ENCODE peak calls at places on chromosomes 4 and X, in five cellular contexts. Y is HFFc6, X is Peyer's patch, Z is fibroblast of lung, I is colonic mucosa. K is an unnamed sample.

GRCh38 chr4:92257931-92258857 is 45.6 kb upstream of the GRID2 start:
- DNase-seq in Z (no peak), X (no peak), Y (no peak), I (no peak), K (no peak)

GRCh38 chr4:92121099-92121498 is 182.7 kb upstream of the GRID2 start:
- DNase-seq in Y (no peak), I (no peak), X (no peak), Z (peak), K (no peak)

GRCh38 chrX:77070108-77070918 is 376.9 kb upstream of the FGF16 start:
- DNase-seq in Y (no peak), X (no peak), I (no peak), Z (no peak), K (no peak)

GRCh38 chrX:154321152-154321551 is 25.6 kb downstream of the TKTL1 start:
- DNase-seq in Y (no peak), Z (no peak), X (no peak), I (no peak), K (peak)

GRCh38 chr4:85725727-85726170 is 250.8 kb downstream of the ARHGAP24 start:
- DNase-seq in I (no peak), Y (no peak), X (peak), Z (peak), K (no peak)

GRCh38 chr4:1210971-1211370 is 38.0 kb downstream of the CTBP1 start:
- DNase-seq in Y (no peak), I (no peak), X (no peak), Z (no peak), K (peak)

GRCh38 chr4:39846135-39846534 is 131.6 kb downstream of the PDS5A start:
- DNase-seq in Z (peak), I (no peak), X (no peak), Y (no peak), K (no peak)

GRCh38 chrX:68365356-68365755 is 67.9 kb downstream of the OPHN1 start:
- DNase-seq in X (no peak), I (no peak), Y (no peak), Z (peak), K (no peak)

GRCh38 chr4:172601195-172601594 is 567.4 kb upstream of the GALNT7 start:
- DNase-seq in Z (no peak), I (no peak), Y (no peak), X (no peak), K (no peak)

GRCh38 chrX:154751121-154751668 is 318 bp upstream of the GAB3 start:
- DNase-seq in I (no peak), Y (no peak), Z (no peak), X (no peak), K (no peak)

GRCh38 chr4:147518846-147519767 is 38.2 kb downstream of the EDNRA start:
- DNase-seq in I (peak), X (no peak), Y (peak), Z (peak), K (no peak)

GRCh38 chr4:147591048-147591577 is 26.1 kb upstream of the TMEM184C start:
- DNase-seq in I (no peak), Z (peak), Y (no peak), X (no peak), K (no peak)

GRCh38 chrX:148228521-148228920 is 247.4 kb downstream of the FMR1NB start:
- DNase-seq in Y (no peak), X (no peak), I (no peak), Z (no peak), K (no peak)

GRCh38 chrX:132292753-132293152 is 73.5 kb upstream of the RAP2C start:
- DNase-seq in I (peak), X (no peak), Y (peak), Z (peak), K (no peak)

GRCh38 chr4:113146876-113147358 is 97.5 kb downstream of the ANK2 start:
- DNase-seq in X (no peak), Y (no peak), I (no peak), Z (peak), K (no peak)

GRCh38 chrX:30573125-30573524 is 4.4 kb downstream of the TASL start:
- DNase-seq in Y (no peak), X (no peak), I (no peak), Z (no peak), K (no peak)

GRCh38 chrX:154448484-154448883 is 4.5 kb downstream of the FAM50A start:
- DNase-seq in Z (no peak), X (no peak), Y (no peak), I (no peak), K (no peak)

GRCh38 chr4:141768954-141769353 is 132.6 kb downstream of the IL15 start:
- DNase-seq in Z (peak), Y (peak), X (no peak), I (no peak), K (no peak)

GRCh38 chr4:168273838-168274237 is 44.7 kb downstream of the DDX60 start:
- DNase-seq in X (no peak), Z (no peak), Y (no peak), I (no peak), K (no peak)

GRCh38 chr4:6030679-6031078 is 12.4 kb upstream of the C4orf50 start:
- DNase-seq in Z (no peak), I (no peak), Y (no peak), X (no peak), K (no peak)

GRCh38 chr4:85762204-85762884 is 287.4 kb downstream of the ARHGAP24 start:
- DNase-seq in Z (peak), X (no peak), Y (peak), I (no peak), K (no peak)

GRCh38 chrX:153744210-153745066 is 19.6 kb upstream of the PLXNB3 start:
- DNase-seq in I (peak), X (no peak), Z (no peak), Y (no peak), K (no peak)

GRCh38 chr4:187558391-187558790 is 437.2 kb upstream of the ZFP42 start:
- DNase-seq in Y (no peak), Z (no peak), I (no peak), X (no peak), K (no peak)

GRCh38 chr4:176499518-176499917 is 179.8 kb downstream of the SPCS3 start:
- DNase-seq in X (no peak), Y (peak), I (no peak), Z (peak), K (no peak)

GRCh38 chr4:84258905-84259830 is 239.9 kb downstream of the NKX6-1 start:
- DNase-seq in Z (peak), Y (peak), I (no peak), X (no peak), K (no peak)

GRCh38 chr4:124636793-124637192 is 75.7 kb downstream of the ANKRD50 start:
- DNase-seq in Y (no peak), Z (no peak), X (no peak), I (no peak), K (no peak)

GRCh38 chr4:39469429-39470077 is 10.7 kb downstream of the LIAS start:
- DNase-seq in Y (peak), X (no peak), I (peak), Z (peak), K (no peak)

GRCh38 chr4:55355555-55355954 is 9.5 kb downstream of the SRD5A3 start:
- DNase-seq in X (no peak), I (no peak), Y (no peak), Z (no peak), K (no peak)

GRCh38 chr4:52551487-52551886 is 107.6 kb downstream of the USP46 start:
- DNase-seq in I (no peak), X (no peak), Z (no peak), Y (no peak), K (no peak)

GRCh38 chr4:15755321-15755750 is 22.8 kb upstream of the CD38 start:
- DNase-seq in Z (peak), Y (peak), I (no peak), X (no peak), K (no peak)

GRCh38 chr4:140150636-140150885 is 3.4 kb downstream of the MAML3 start:
- DNase-seq in I (peak), Y (no peak), X (peak), Z (no peak), K (no peak)

GRCh38 chr4:118941149-118941548 is 52.5 kb downstream of the SYNPO2 start:
- DNase-seq in X (no peak), Y (no peak), I (no peak), Z (peak), K (no peak)

GRCh38 chr4:151238477-151238876 is 38.5 kb upstream of the PRSS48 start:
- DNase-seq in Z (peak), X (no peak), I (no peak), Y (peak), K (no peak)

GRCh38 chrX:57929373-57929772 is 19.1 kb upstream of the ZXDA start:
- DNase-seq in Y (peak), Z (peak), I (no peak), X (no peak), K (no peak)

GRCh38 chrX:9144643-9145290 is 110.8 kb upstream of the FAM9B start:
- DNase-seq in Z (peak), X (no peak), Y (no peak), I (no peak), K (no peak)

GRCh38 chr4:17126306-17126978 is 228.0 kb upstream of the LDB2 start:
- DNase-seq in Z (no peak), X (no peak), Y (no peak), I (no peak), K (no peak)

GRCh38 chr4:17128268-17128667 is 229.8 kb upstream of the LDB2 start:
- DNase-seq in I (no peak), Z (peak), X (no peak), Y (peak), K (no peak)

GRCh38 chr4:17120761-17121160 is 222.3 kb upstream of the LDB2 start:
- DNase-seq in Z (peak), I (no peak), X (no peak), Y (no peak), K (no peak)

GRCh38 chr4:17124767-17125166 is 226.3 kb upstream of the LDB2 start:
- DNase-seq in I (no peak), X (no peak), Y (no peak), Z (no peak), K (no peak)
- TF ChIP-seq CTCF in I (no peak), X (no peak), Y (peak), Z (peak), K (peak)

GRCh38 chrX:13747836-13748235 is 13.3 kb downstream of the OFD1 start:
- DNase-seq in X (peak), Z (peak), I (peak), Y (peak), K (no peak)
- TF ChIP-seq CTCF in X (no peak), Z (peak), I (peak), Y (peak), K (peak)

DNA sequence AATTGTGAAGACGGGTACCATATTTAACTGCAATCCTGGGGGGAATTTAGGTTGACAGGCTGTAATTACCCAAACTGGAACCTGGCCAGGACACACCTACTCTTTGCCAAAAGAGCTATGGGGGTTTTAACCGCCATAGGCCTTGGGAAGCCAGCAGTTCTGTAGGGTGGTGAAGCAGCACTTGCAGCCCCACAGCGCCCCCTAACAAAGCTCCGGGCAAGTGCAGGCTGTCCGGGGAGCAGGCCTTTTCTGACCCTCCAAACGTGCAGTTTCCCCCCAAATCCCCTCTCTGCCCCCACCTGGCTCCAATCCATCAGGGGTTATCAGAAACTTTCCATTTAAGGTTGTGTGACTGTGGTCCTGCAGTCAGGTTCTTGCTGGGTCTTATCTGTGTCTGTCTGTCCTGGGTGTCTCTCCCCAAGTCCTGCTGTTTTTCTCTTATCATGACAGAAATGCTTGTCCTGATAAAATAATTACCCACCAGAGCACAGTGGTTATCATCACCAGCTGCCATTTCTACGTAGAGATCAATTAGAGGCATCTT is 350.9 kb downstream of the MID1IP1 start:
- DNase-seq in X (no peak), I (peak), Y (no peak), Z (no peak), K (no peak)
- TF ChIP-seq CTCF in X (no peak), I (peak), Y (peak), Z (peak), K (peak)

DNA sequence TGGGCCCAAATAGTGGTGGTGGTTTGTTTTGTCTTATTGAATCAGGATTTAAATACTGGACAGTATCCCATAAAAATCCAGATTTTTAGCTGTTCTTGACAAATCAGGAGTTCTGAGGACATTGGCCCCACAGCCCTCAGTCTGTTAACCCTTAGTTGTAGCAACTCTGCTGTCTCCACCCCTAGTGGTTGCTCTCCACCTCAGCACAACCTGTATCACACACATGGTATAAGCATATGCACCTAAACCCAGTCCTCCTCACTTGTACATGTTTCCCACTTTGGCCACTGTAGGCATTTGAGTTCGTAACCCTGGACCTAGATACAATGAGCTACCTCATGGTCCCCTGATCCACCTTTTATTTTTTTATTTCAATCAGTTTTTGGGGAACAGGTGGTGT is 75.9 kb downstream of the MRPL1 start:
- DNase-seq in Y (no peak), X (no peak), Z (no peak), I (no peak), K (no peak)
- TF ChIP-seq CTCF in Y (peak), X (no peak), Z (no peak), I (no peak), K (no peak)

DNA sequence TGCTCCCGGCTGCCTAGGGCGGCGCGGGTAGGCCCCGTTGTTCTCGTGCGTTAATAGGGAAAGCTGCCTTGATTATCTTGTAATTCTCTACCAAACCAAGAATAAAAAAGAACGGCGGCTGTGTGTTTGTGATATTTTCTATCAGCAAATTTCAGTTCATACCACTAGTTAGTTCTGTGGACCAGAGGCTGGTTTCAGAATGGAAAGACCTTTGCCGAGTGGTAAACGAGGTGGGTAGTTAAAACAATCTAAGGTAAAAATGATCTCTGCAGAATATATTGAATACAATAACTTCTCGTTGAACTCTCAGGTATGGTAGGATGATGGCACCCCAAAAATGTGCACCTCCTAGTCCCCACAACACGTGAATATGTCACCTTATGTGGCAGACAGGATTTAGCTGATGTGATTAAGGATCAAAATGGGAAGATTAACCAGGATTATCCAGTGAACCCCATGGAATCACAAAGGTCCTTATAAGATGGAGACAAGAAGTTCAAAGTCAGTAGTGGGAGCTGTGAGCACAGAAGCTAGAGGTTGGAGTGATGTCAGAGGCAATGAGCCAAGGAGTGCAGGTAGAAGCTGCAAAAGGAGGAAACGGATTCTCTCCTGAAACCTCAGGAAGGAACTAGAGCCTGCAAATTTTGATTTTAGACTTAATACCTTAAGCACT is 574 bp upstream of the CFAP97 start:
- DNase-seq in I (peak), Y (no peak), X (no peak), Z (peak), K (no peak)
- TF ChIP-seq CTCF in I (no peak), Y (no peak), X (no peak), Z (no peak), K (no peak)

GRCh38 chr4:3514806-3515421 is 17.3 kb downstream of the LRPAP1 start:
- DNase-seq in Z (no peak), Y (no peak), X (no peak), I (no peak), K (no peak)
- TF ChIP-seq CTCF in Z (peak), Y (peak), X (no peak), I (no peak), K (peak)

DNA sequence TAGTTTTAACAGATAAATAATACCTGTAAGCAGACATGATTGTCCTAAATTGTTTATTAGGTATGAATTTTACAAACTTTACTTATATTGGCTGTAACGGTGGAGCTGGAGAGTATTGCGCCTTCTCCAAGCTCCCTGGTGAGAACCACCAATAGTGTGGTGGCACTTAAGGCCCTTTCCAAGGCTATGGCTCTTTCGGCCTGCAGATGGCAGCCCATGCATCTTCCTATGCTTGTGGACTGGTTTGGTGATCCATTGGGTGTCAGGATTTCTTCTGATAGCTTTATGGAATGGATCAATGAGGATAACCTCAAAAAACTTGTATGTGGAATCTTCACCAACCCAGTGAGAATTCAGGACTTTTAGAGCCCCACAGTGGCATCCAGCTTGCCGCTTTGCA is 7.8 kb downstream of the LARP1B start:
- DNase-seq in Y (peak), I (no peak), Z (peak), X (no peak), K (no peak)
- TF ChIP-seq CTCF in Y (peak), I (no peak), Z (peak), X (no peak), K (peak)

GRCh38 chr4:137981277-137981676 is 260.9 kb downstream of the SLC7A11 start:
- DNase-seq in Z (peak), I (no peak), X (no peak), Y (peak), K (no peak)
- TF ChIP-seq CTCF in Z (peak), I (no peak), X (no peak), Y (peak), K (peak)

DNA sequence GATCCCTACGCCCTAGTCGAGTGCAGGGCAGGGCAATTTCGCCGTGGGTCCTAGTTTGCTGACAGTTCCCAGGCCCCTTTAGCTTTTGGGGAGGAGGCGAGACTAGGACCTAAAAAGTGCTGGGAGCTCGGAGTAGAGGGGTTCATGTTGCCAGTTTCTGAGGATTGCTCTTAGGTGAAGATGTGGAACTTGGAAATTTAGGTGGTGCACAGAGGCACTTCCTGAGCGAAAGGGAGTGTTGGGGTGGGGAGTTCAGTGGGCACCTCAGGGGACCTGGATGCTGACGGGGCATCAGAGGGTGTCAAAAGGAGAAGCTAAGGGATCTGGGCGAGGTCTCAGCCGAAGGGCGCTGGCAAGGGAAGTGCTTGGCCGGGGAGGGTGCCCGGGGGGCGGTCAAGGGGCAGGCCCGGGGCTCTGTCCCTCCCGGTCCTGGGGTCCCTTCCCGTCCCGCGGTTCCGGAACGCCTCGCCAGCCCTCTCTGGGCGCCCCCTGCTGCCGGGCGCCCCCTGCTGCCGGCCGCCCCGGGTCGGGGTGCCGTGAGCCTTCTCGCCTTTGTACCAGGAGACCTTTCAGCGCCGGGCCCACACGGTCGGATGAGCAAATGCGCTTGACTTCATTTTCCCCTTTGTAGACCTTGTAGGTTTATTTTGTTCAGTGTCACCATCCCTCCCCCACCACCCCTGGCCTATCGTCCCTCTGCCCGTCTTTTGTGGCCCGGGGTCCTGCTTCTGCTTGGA is 3.0 kb upstream of the PHOX2B start:
- DNase-seq in X (no peak), Z (no peak), Y (no peak), I (no peak), K (no peak)
- TF ChIP-seq CTCF in X (no peak), Z (no peak), Y (peak), I (no peak), K (peak)

DNA sequence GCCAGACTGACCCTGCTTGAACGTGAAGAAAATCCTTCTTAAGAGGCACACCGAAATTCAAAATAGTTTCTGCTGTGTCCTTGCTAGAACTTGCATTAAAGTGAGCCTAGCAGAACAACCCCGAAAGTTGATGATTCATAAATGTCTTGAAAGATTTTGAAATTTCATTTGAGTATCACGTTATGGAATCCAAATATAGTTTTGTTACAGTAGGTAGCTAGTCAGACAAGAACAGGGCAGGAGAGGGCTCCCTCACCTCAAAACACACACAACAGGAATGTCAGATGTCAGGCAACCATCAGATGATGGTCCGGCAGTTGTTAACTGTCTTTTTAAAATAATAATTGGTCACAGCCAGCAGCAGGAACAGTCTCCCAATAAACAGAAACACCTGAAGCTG is 259.6 kb upstream of the GNPDA2 start:
- DNase-seq in I (no peak), X (no peak), Y (no peak), Z (no peak), K (no peak)
- TF ChIP-seq CTCF in I (no peak), X (no peak), Y (no peak), Z (no peak), K (no peak)

K was measured in chondrocyte.